ENCODE peak calls at places on chromosomes 16 and 17, in nine cellular contexts. N is RWPE1, R is MV-4-11, L is NCI-H774, Y is colonic mucosa, D is IMR-90, B is skeletal muscle cell, A is HTR-8/SVneo, G is T-cell. O is an unnamed sample.
A peak's percentile ranks its signal among the peaks of the same experiment; 100 is the strongest.

GRCh38 chr16:10130482-10130996 is 51.7 kb downstream of the GRIN2A start:
- DNase-seq in B (no peak), D (no peak), N (no peak), A (no peak), R (no peak), L (no peak), Y (no peak), G (no peak), O (no peak)

GRCh38 chr16:27208809-27209208 is 5.5 kb downstream of the KDM8 start:
- DNase-seq in D (no peak), R (no peak), B (no peak), G (no peak), L (no peak), Y (no peak), A (no peak), N (no peak), O (no peak)

GRCh38 chr17:58510075-58510474 is 4.4 kb downstream of the MTMR4 start:
- DNase-seq in G (no peak), B (no peak), R (no peak), N (no peak), D (no peak), Y (no peak), A (no peak), L (no peak), O (no peak)

GRCh38 chr17:73205326-73205980 is 12.6 kb downstream of the COG1 start:
- DNase-seq in R (no peak), D (no peak), Y (no peak), G (no peak), L (peak; percentile 90), B (no peak), A (no peak), N (no peak), O (no peak)

GRCh38 chr17:64778367-64779290 is 116.5 kb upstream of the SMURF2 start:
- DNase-seq in G (no peak), R (no peak), N (no peak), Y (peak; percentile 49), A (no peak), B (no peak), D (no peak), L (peak; percentile 67), O (peak; percentile 67)

GRCh38 chr17:29376667-29377268 is 13.4 kb upstream of the TAOK1 start:
- DNase-seq in Y (no peak), N (peak; percentile 21), R (peak; percentile 48), B (peak; percentile 86), L (no peak), D (peak; percentile 92), G (no peak), A (peak; percentile 76), O (peak; percentile 23)

GRCh38 chr16:23862556-23862955 is 26.8 kb downstream of the PRKCB start:
- DNase-seq in D (no peak), A (no peak), R (no peak), Y (no peak), B (no peak), G (no peak), N (no peak), L (no peak), O (no peak)

GRCh38 chr16:2027024-2028010 is 615 bp downstream of the NHERF2 start:
- DNase-seq in B (no peak), G (no peak), D (peak; percentile 59), A (no peak), R (no peak), Y (no peak), L (no peak), N (no peak), O (peak; percentile 44)

GRCh38 chr16:608019-608418 is 18.2 kb downstream of the RAB40C start:
- DNase-seq in R (no peak), L (no peak), N (no peak), G (no peak), D (no peak), Y (no peak), A (no peak), B (no peak), O (no peak)

GRCh38 chr17:38538906-38539305 is 66.8 kb downstream of the SRCIN1 start:
- DNase-seq in Y (peak; percentile 35), N (no peak), B (no peak), D (no peak), R (no peak), G (no peak), A (no peak), L (peak; percentile 98), O (no peak)

GRCh38 chr16:85284138-85284897 is 172.0 kb upstream of the CIBAR2 start:
- DNase-seq in B (no peak), D (no peak), N (no peak), R (no peak), G (no peak), L (no peak), A (no peak), Y (no peak), O (peak; percentile 93)

GRCh38 chr16:636206-637080 is at the start of gene METTL26:
- DNase-seq in L (peak; percentile 74), N (peak; percentile 88), B (peak; percentile 75), Y (peak; percentile 96), G (peak; percentile 94), D (peak; percentile 91), A (peak; percentile 95), R (peak; percentile 93), O (peak; percentile 99)

GRCh38 chr16:30346286-30346685 is 8.8 kb downstream of the CD2BP2 start:
- DNase-seq in G (no peak), L (no peak), A (no peak), B (no peak), D (no peak), Y (no peak), R (no peak), N (no peak), O (no peak)

GRCh38 chr17:7634384-7634783 is 4.4 kb downstream of the SHBG start:
- DNase-seq in R (no peak), D (peak; percentile 41), B (no peak), A (peak; percentile 68), L (no peak), N (peak; percentile 25), G (no peak), Y (peak; percentile 52), O (peak; percentile 77)

GRCh38 chr17:47213540-47213939 is 4.4 kb downstream of the MYL4 start:
- DNase-seq in L (no peak), R (no peak), G (no peak), N (no peak), A (no peak), B (no peak), D (no peak), Y (no peak), O (no peak)

GRCh38 chr16:70470141-70470926 is 15.9 kb downstream of the FCSK start:
- DNase-seq in G (no peak), L (no peak), A (no peak), R (no peak), N (no peak), B (no peak), D (no peak), Y (no peak), O (no peak)

GRCh38 chr17:36609498-36609862 is 8.1 kb downstream of the MRM1 start:
- DNase-seq in R (no peak), Y (no peak), D (no peak), N (no peak), L (no peak), A (no peak), B (no peak), G (no peak), O (no peak)

O was measured in retina.